ENCODE peak calls at places on chromosomes 3 and 15, in seven cellular contexts. W, G, J, P, N, C and L are unnamed samples.

GRCh38 chr3:192031941-192032340 is 571.0 kb downstream of the PYDC2 start:
- DNase-seq in W (no peak), G (no peak), J (no peak), P (no peak), N (no peak), C (no peak), L (no peak)

GRCh38 chr3:195260286-195260905 is 10.6 kb downstream of the XXYLT1 start:
- DNase-seq in W (no peak), G (peak), J (peak), P (no peak), N (no peak), C (no peak), L (peak)

GRCh38 chr3:174439621-174440349 is 419.3 kb upstream of the NAALADL2 start:
- DNase-seq in W (peak), G (no peak), J (no peak), P (no peak), N (no peak), C (no peak), L (no peak)

GRCh38 chr15:71716990-71717389 is 93.4 kb upstream of the NR2E3 start:
- DNase-seq in W (no peak), G (no peak), J (no peak), P (no peak), N (no peak), C (no peak), L (no peak)

GRCh38 chr3:138942271-138942670 is 4.7 kb downstream of the FOXL2 start:
- DNase-seq in W (no peak), G (no peak), J (no peak), P (no peak), N (no peak), C (no peak), L (no peak)

GRCh38 chr3:127216415-127217261 is 23.7 kb downstream of the PRR23E start:
- DNase-seq in W (no peak), G (no peak), J (no peak), P (no peak), N (no peak), C (peak), L (no peak)

GRCh38 chr3:193938613-193939012 is 197.3 kb upstream of the HES1 start:
- DNase-seq in W (no peak), G (no peak), J (no peak), P (no peak), N (no peak), C (no peak), L (no peak)

GRCh38 chr3:133038731-133039398 is 674 bp downstream of the TMEM108 start:
- DNase-seq in W (no peak), G (peak), J (peak), P (peak), N (no peak), C (no peak), L (peak)

GRCh38 chr3:149971403-149972075 is 844 bp upstream of the PFN2 start:
- DNase-seq in W (peak), G (peak), J (no peak), P (peak), N (no peak), C (no peak), L (peak)

GRCh38 chr15:57962887-57963286 is 102.6 kb downstream of the ALDH1A2 start:
- DNase-seq in W (no peak), G (no peak), J (no peak), P (no peak), N (no peak), C (no peak), L (no peak)

GRCh38 chr3:21390136-21390535 is 360.9 kb downstream of the ZNF385D start:
- DNase-seq in W (no peak), G (no peak), J (no peak), P (no peak), N (no peak), C (no peak), L (no peak)

GRCh38 chr3:139797724-139798343 is 120.1 kb upstream of the NMNAT3 start:
- DNase-seq in W (no peak), G (peak), J (no peak), P (peak), N (no peak), C (no peak), L (no peak)

GRCh38 chr3:169026543-169027181 is 636.9 kb downstream of the MECOM start:
- DNase-seq in W (peak), G (no peak), J (no peak), P (no peak), N (no peak), C (no peak), L (no peak)

GRCh38 chr15:33831646-33832045 is 136.7 kb upstream of the CHRM5 start:
- DNase-seq in W (no peak), G (no peak), J (no peak), P (no peak), N (no peak), C (no peak), L (no peak)

GRCh38 chr3:169847896-169848295 is 21.8 kb downstream of the LRRC31 start:
- DNase-seq in W (no peak), G (no peak), J (no peak), P (no peak), N (no peak), C (no peak), L (no peak)

GRCh38 chr3:46670000-46670890 is 23.2 kb downstream of the ALS2CL start:
- DNase-seq in W (no peak), G (peak), J (peak), P (no peak), N (peak), C (no peak), L (peak)

GRCh38 chr15:47711654-47712053 is 5.7 kb upstream of the SEMA6D start:
- DNase-seq in W (peak), G (no peak), J (peak), P (no peak), N (no peak), C (no peak), L (peak)

GRCh38 chr15:88241461-88241860 is 15.1 kb downstream of the NTRK3 start:
- DNase-seq in W (no peak), G (no peak), J (no peak), P (no peak), N (no peak), C (no peak), L (no peak)

GRCh38 chr15:71962537-71962936 is 152.2 kb downstream of the NR2E3 start:
- DNase-seq in W (peak), G (no peak), J (no peak), P (no peak), N (no peak), C (peak), L (no peak)

GRCh38 chr3:174101244-174101643 is 703.7 kb downstream of the NLGN1 start:
- DNase-seq in W (no peak), G (no peak), J (no peak), P (no peak), N (no peak), C (peak), L (no peak)

GRCh38 chr3:14296352-14296751 is 106.1 kb upstream of the SLC6A6 start:
- DNase-seq in W (no peak), G (no peak), J (no peak), P (no peak), N (no peak), C (no peak), L (no peak)

GRCh38 chr3:14297784-14298236 is 104.6 kb upstream of the SLC6A6 start:
- DNase-seq in W (no peak), G (peak), J (peak), P (no peak), N (no peak), C (no peak), L (no peak)

GRCh38 chr3:14297305-14297704 is 105.1 kb upstream of the SLC6A6 start:
- DNase-seq in W (no peak), G (peak), J (no peak), P (no peak), N (no peak), C (no peak), L (no peak)

GRCh38 chr3:14295037-14295436 is 107.4 kb upstream of the SLC6A6 start:
- DNase-seq in W (no peak), G (no peak), J (no peak), P (no peak), N (no peak), C (no peak), L (no peak)

GRCh38 chr3:14295777-14296176 is 106.6 kb upstream of the SLC6A6 start:
- DNase-seq in W (no peak), G (no peak), J (no peak), P (no peak), N (no peak), C (no peak), L (no peak)
- TF ChIP-seq TAF1 in W (no peak), G (no peak), J (no peak), P (no peak), N (no peak), C (no peak), L (no peak)

GRCh38 chr3:25899352-25900101 is 109.6 kb downstream of the OXSM start:
- DNase-seq in W (no peak), G (no peak), J (no peak), P (no peak), N (no peak), C (no peak), L (no peak)

GRCh38 chr3:25902586-25902985 is 112.7 kb downstream of the OXSM start:
- DNase-seq in W (no peak), G (no peak), J (no peak), P (no peak), N (no peak), C (no peak), L (no peak)

GRCh38 chr3:25900171-25900570 is 110.3 kb downstream of the OXSM start:
- DNase-seq in W (no peak), G (no peak), J (no peak), P (no peak), N (no peak), C (no peak), L (no peak)

GRCh38 chr3:25903371-25903770 is 113.5 kb downstream of the OXSM start:
- DNase-seq in W (no peak), G (no peak), J (no peak), P (no peak), N (no peak), C (no peak), L (no peak)

GRCh38 chr3:25901796-25902195 is 111.9 kb downstream of the OXSM start:
- DNase-seq in W (no peak), G (no peak), J (no peak), P (no peak), N (no peak), C (no peak), L (no peak)
- TF ChIP-seq TAF1 in W (no peak), G (no peak), J (no peak), P (no peak), N (no peak), C (no peak), L (no peak)

GRCh38 chr3:123694377-123695147 is 109.7 kb upstream of the HACD2 start:
- DNase-seq in W (no peak), G (no peak), J (no peak), P (no peak), N (no peak), C (no peak), L (no peak)

GRCh38 chr3:123695152-123695551 is 110.3 kb upstream of the HACD2 start:
- DNase-seq in W (peak), G (no peak), J (no peak), P (no peak), N (no peak), C (no peak), L (no peak)

GRCh38 chr3:123693584-123693983 is 108.7 kb upstream of the HACD2 start:
- DNase-seq in W (no peak), G (no peak), J (no peak), P (no peak), N (no peak), C (no peak), L (no peak)

GRCh38 chr3:123692041-123692440 is 107.2 kb upstream of the HACD2 start:
- DNase-seq in W (no peak), G (no peak), J (no peak), P (no peak), N (no peak), C (no peak), L (no peak)

GRCh38 chr3:123692671-123693070 is 107.8 kb upstream of the HACD2 start:
- DNase-seq in W (no peak), G (no peak), J (no peak), P (no peak), N (no peak), C (no peak), L (no peak)
- TF ChIP-seq TAF1 in W (no peak), G (no peak), J (no peak), P (no peak), N (no peak), C (no peak), L (no peak)

GRCh38 chr3:50450135-50450911 is 53.1 kb downstream of the CACNA2D2 start:
- DNase-seq in W (peak), G (no peak), J (no peak), P (no peak), N (no peak), C (no peak), L (no peak)
- TF ChIP-seq TAF1 in W (no peak), G (no peak), J (no peak), P (no peak), N (no peak), C (no peak), L (no peak)

DNA sequence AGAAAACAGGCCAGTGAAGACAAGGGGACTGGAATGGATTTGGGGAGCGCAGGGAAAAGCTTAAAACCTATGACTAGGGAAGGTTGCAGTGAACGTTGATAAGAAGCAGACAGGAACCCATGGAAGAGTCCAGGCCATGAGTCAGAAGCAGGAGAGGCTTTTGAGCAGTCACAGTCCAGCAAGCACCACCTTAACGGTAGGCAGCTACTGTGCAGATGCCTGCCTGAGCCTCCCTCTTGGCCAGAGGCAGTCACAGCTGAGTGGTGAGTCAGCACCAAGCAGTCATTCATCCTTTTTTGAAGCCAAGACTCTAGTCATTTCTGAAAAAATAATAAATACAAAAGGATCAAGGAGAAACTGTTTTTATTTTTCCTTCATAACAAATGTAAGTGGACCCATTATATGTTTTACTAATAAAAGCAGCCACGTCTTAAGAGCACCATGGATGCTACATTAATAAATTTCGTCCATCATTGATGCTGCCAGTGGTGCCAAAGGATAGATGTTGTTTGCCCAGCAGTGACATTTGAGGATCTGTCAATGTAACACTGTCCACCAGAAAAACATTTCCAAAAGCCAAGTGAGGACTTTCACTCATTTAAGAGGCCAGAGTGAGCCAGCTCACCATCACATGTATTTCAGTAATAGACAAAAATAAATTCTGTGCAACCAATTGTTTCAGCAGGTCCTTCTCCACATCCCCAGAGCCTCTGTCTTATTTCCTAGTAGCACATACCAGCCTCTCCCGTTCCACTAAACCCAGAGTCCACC is 42.1 kb upstream of the ACTC1 start:
- DNase-seq in W (no peak), G (no peak), J (no peak), P (peak), N (no peak), C (no peak), L (no peak)
- TF ChIP-seq TAF1 in W (no peak), G (no peak), J (no peak), P (no peak), N (no peak), C (no peak), L (no peak)